ENCODE peak calls at places on chromosomes 5 and 9, in six cellular contexts. J is activated T-helper 1 cell treated with anti-CD3 and anti-CD28 coated beads, Interleukin-2, amount 50 U/mL, for 16 hours; Y is amniotic stem cell; B is neural crest cell; E is NCI-H1092 treated with DMSO at 0.1 percent for 48 hours; V is lower leg skin. A is an unnamed sample.

GRCh38 chr5:9587135-9587534 is 41.3 kb upstream of the SEMA5A start:
- DNase-seq in B (no peak), E (no peak), J (no peak), Y (no peak), V (no peak), A (no peak)

GRCh38 chr5:154937186-154937717 is 759 bp downstream of the GEMIN5 start:
- DNase-seq in B (no peak), E (no peak), V (no peak), J (no peak), Y (no peak), A (no peak)

GRCh38 chr5:119470851-119471451 is 18.7 kb downstream of the HSD17B4 start:
- DNase-seq in B (no peak), Y (no peak), J (no peak), E (no peak), V (no peak), A (no peak)

GRCh38 chr5:90477816-90478215 is 3.2 kb downstream of the POLR3G start:
- DNase-seq in J (no peak), Y (no peak), B (no peak), E (no peak), V (no peak), A (no peak)

GRCh38 chr9:134534661-134535080 is 106.9 kb upstream of the COL5A1 start:
- DNase-seq in Y (no peak), J (no peak), V (no peak), B (no peak), E (no peak), A (no peak)

GRCh38 chr5:35247645-35248034 is 17.4 kb upstream of the PRLR start:
- DNase-seq in B (no peak), E (peak; percentile 49), Y (no peak), J (no peak), V (peak; percentile 21), A (no peak)

GRCh38 chr5:157864067-157864466 is 5.1 kb upstream of the CLINT1 start:
- DNase-seq in Y (no peak), B (no peak), V (no peak), E (no peak), J (no peak), A (no peak)

GRCh38 chr9:117415584-117415937 is 704 bp upstream of the ASTN2 start:
- DNase-seq in Y (no peak), B (no peak), V (no peak), J (no peak), E (no peak), A (no peak)

GRCh38 chr5:60446917-60447316 is 253.0 kb downstream of the DEPDC1B start:
- DNase-seq in E (no peak), B (no peak), V (no peak), Y (no peak), J (no peak), A (no peak)

GRCh38 chr9:77005216-77005615 is 14.2 kb upstream of the FOXB2 start:
- DNase-seq in E (no peak), Y (no peak), J (no peak), B (no peak), V (no peak), A (no peak)

GRCh38 chr5:149153751-149154610 is 12.7 kb downstream of the ABLIM3 start:
- DNase-seq in V (peak; percentile 56), J (no peak), Y (no peak), B (no peak), E (peak; percentile 10), A (no peak)

GRCh38 chr5:115435776-115436712 is 108.5 kb downstream of the FEM1C start:
- DNase-seq in B (no peak), V (no peak), Y (no peak), J (no peak), E (no peak), A (no peak)

A was measured in NCI-H1930.